ENCODE peak calls at places on chromosomes 16 and 17, in four cellular contexts. S is COR-L47, V is HAP-1, A is GM12864. U is an unnamed sample.

GRCh38 chr17:50470451-50470850 is 1.8 kb upstream of the CHAD start:
- DNase-seq in S (no peak), V (no peak), A (no peak), U (no peak)

GRCh38 chr17:29257756-29258155 is 11.1 kb downstream of the CRYBA1 start:
- DNase-seq in S (no peak), V (no peak), A (no peak), U (no peak)

GRCh38 chr16:87391324-87391949 is 699 bp upstream of the MAP1LC3B start:
- DNase-seq in S (no peak), V (no peak), A (no peak), U (no peak)

GRCh38 chr17:81518113-81518784 is 5.7 kb upstream of the ACTG1 start:
- DNase-seq in S (no peak), V (no peak), A (no peak), U (peak; percentile 25)

GRCh38 chr17:61852857-61853256 is 10.5 kb downstream of the BRIP1 start:
- DNase-seq in S (no peak), V (no peak), A (no peak), U (no peak)

GRCh38 chr16:54938351-54939346 is 8.0 kb downstream of the IRX5 start:
- DNase-seq in S (no peak), V (no peak), A (no peak), U (no peak)

GRCh38 chr17:76438906-76439305 is 14.0 kb downstream of the UBE2O start:
- DNase-seq in S (no peak), V (no peak), A (no peak), U (peak; percentile 75)

GRCh38 chr17:859461-860195 is 77.5 kb downstream of the MRM3 start:
- DNase-seq in S (no peak), V (peak; percentile 66), A (no peak), U (no peak)

GRCh38 chr16:57801098-57801855 is 1.0 kb downstream of the KIFC3 start:
- DNase-seq in S (no peak), V (no peak), A (no peak), U (peak; percentile 62)

GRCh38 chr16:69513180-69513966 is 52.4 kb upstream of the NFAT5 start:
- DNase-seq in S (no peak), V (no peak), A (no peak), U (peak; percentile 93)

GRCh38 chr16:88088161-88088581 is 136.9 kb downstream of the BANP start:
- DNase-seq in S (no peak), V (no peak), A (no peak), U (no peak)

GRCh38 chr16:31568577-31569359 is 41.1 kb downstream of the AHSP start:
- DNase-seq in S (no peak), V (no peak), A (no peak), U (no peak)